ENCODE peak calls at places on chromosomes 3 and 15, in four cellular contexts. R, N, F and A are unnamed samples.

GRCh38 chr15:90004671-90005070 is 3.5 kb downstream of the ZNF710 start:
- DNase-seq in R (peak), N (peak), F (peak), A (peak)

GRCh38 chr3:181808053-181808452 is 96.3 kb downstream of the SOX2 start:
- DNase-seq in R (no peak), N (no peak), F (no peak), A (no peak)

GRCh38 chr15:90987561-90988141 is 6.7 kb downstream of the PRC1 start:
- DNase-seq in R (no peak), N (no peak), F (no peak), A (no peak)

GRCh38 chr15:39357478-39358268 is 223.2 kb upstream of the THBS1 start:
- DNase-seq in R (no peak), N (no peak), F (no peak), A (no peak)

GRCh38 chr15:74196175-74196574 is 6.4 kb downstream of the STRA6 start:
- DNase-seq in R (peak), N (peak), F (peak), A (peak)

GRCh38 chr3:133856316-133856715 is 39.4 kb downstream of the RAB6B start:
- DNase-seq in R (no peak), N (peak), F (no peak), A (no peak)

GRCh38 chr15:74520407-74520806 is 20.6 kb upstream of the ARID3B start:
- DNase-seq in R (no peak), N (no peak), F (no peak), A (no peak)

GRCh38 chr15:63805993-63806980 is 27.5 kb downstream of the HERC1 start:
- DNase-seq in R (no peak), N (peak), F (no peak), A (no peak)

GRCh38 chr3:38458796-38459498 is 5.3 kb downstream of the ACVR2B start:
- DNase-seq in R (no peak), N (peak), F (peak), A (peak)

GRCh38 chr15:41620536-41621199 is 39.5 kb upstream of the MGA start:
- DNase-seq in R (peak), N (no peak), F (no peak), A (peak)

GRCh38 chr3:33954956-33955355 is 156.5 kb downstream of the PDCD6IP start:
- DNase-seq in R (peak), N (no peak), F (no peak), A (no peak)

GRCh38 chr3:122350814-122351418 is 25.9 kb downstream of the CSTA start:
- DNase-seq in R (no peak), N (peak), F (no peak), A (no peak)

GRCh38 chr3:70516081-70516480 is 203.6 kb upstream of the MDFIC2 start:
- DNase-seq in R (no peak), N (no peak), F (no peak), A (no peak)

GRCh38 chr3:132332082-132332964 is 15.1 kb downstream of the ACP3 start:
- DNase-seq in R (no peak), N (no peak), F (no peak), A (no peak)

GRCh38 chr15:85477730-85478129 is 97.3 kb downstream of the AKAP13 start:
- DNase-seq in R (peak), N (peak), F (no peak), A (no peak)

GRCh38 chr3:118932822-118933558 is 101.7 kb downstream of the IGSF11 start:
- DNase-seq in R (no peak), N (no peak), F (peak), A (no peak)

GRCh38 chr15:99371180-99372103 is 120.2 kb downstream of the LRRC28 start:
- DNase-seq in R (no peak), N (peak), F (no peak), A (no peak)

GRCh38 chr3:151926956-151927355 is 53.5 kb downstream of the SUCNR1 start:
- DNase-seq in R (peak), N (peak), F (no peak), A (peak)

GRCh38 chr15:74535388-74536084 is 5.5 kb upstream of the ARID3B start:
- DNase-seq in R (no peak), N (peak), F (no peak), A (no peak)

GRCh38 chr3:119690043-119690656 is 12.7 kb upstream of the CFAP91 start:
- DNase-seq in R (peak), N (peak), F (no peak), A (peak)

GRCh38 chr3:71690222-71690821 is 34.9 kb downstream of the EIF4E3 start:
- DNase-seq in R (no peak), N (peak), F (no peak), A (no peak)

GRCh38 chr3:18609184-18609583 is 184.0 kb upstream of the SATB1 start:
- DNase-seq in R (no peak), N (no peak), F (no peak), A (no peak)

GRCh38 chr15:100049936-100050876 is 291.6 kb downstream of the ADAMTS17 start:
- DNase-seq in R (no peak), N (no peak), F (no peak), A (no peak)

GRCh38 chr3:151933224-151933858 is 59.9 kb downstream of the SUCNR1 start:
- DNase-seq in R (no peak), N (no peak), F (no peak), A (no peak)

GRCh38 chr15:57037548-57037947 is 119.1 kb downstream of the TCF12 start:
- DNase-seq in R (no peak), N (no peak), F (no peak), A (no peak)

GRCh38 chr3:40366203-40367162 is 20.5 kb upstream of the ENTPD3 start:
- DNase-seq in R (no peak), N (peak), F (no peak), A (no peak)

GRCh38 chr3:17577795-17578520 is 164.5 kb downstream of the TBC1D5 start:
- DNase-seq in R (no peak), N (peak), F (no peak), A (no peak)

GRCh38 chr3:155335955-155336354 is 42.5 kb upstream of the STRIT1 start:
- DNase-seq in R (no peak), N (no peak), F (no peak), A (no peak)

GRCh38 chr3:69803871-69804270 is 64.6 kb downstream of the MITF start:
- DNase-seq in R (no peak), N (peak), F (no peak), A (no peak)

GRCh38 chr3:188947401-188947982 is 224.3 kb upstream of the TPRG1 start:
- DNase-seq in R (peak), N (peak), F (peak), A (peak)

GRCh38 chr3:195911041-195911945 is 2.9 kb upstream of the TNK2 start:
- DNase-seq in R (no peak), N (no peak), F (no peak), A (no peak)

GRCh38 chr3:181712505-181713299 is 977 bp downstream of the SOX2 start:
- DNase-seq in R (peak), N (no peak), F (no peak), A (no peak)

GRCh38 chr3:168096210-168096795 is 579 bp upstream of the GOLIM4 start:
- DNase-seq in R (peak), N (peak), F (peak), A (peak)

GRCh38 chr3:141280086-141280485 is 48.5 kb downstream of the PXYLP1 start:
- DNase-seq in R (no peak), N (peak), F (no peak), A (peak)

GRCh38 chr3:179446501-179446900 is 4.8 kb downstream of the GNB4 start:
- DNase-seq in R (peak), N (peak), F (no peak), A (no peak)

DNA sequence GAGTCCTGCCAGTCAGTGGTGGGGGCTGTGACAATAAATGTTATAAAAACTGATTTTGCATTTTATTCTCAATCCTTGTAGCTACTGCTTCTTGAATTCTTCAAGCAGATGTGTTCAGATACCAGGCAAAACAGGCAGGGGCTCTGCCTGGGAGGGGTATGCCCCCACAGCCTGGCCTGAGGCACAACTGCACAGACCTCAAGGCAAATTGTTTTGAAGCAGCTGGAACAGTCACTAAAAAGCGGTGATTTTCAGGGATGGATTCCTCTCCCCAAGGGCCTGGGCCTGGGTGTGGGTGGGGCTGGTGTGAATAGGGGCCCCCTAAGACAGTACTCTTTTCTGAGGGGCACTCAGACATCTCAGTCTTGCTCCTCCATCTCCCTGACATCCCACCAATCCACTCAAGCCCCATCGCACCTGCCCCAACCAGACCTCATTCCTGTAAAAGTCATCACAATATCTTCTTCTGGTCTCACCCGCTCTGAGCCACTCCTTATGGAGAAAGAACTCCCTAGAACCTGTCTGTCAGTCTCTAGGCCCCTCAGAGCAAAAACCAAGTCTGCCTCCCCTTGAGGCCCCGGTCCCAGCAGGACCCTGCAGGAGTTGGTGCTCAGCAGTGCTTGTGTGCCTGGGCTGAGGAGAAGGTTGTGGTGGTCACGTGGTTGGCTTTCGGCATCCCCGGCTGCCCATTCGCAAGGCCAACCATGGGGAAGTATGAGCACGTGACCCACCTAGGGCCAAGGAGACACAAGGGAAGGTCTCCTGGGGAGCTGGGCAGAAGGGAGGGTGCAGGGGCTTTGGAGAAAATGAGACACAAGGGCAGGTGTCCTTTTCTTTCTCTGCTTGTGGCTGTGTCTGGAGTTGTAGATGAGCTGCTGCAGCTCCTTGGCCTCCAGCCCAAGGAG is 2.9 kb upstream of the PSTPIP1 start:
- DNase-seq in R (no peak), N (no peak), F (peak), A (no peak)
- TF ChIP-seq POLR2A in R (no peak), N (no peak), F (no peak), A (no peak)

GRCh38 chr3:4981688-4982494 is 2.7 kb downstream of the BHLHE40 start:
- DNase-seq in R (peak), N (peak), F (no peak), A (no peak)

GRCh38 chr3:4981160-4981687 is 2.0 kb downstream of the BHLHE40 start:
- DNase-seq in R (peak), N (peak), F (no peak), A (no peak)

GRCh38 chr3:4979401-4980228 is at the start of gene BHLHE40:
- DNase-seq in R (no peak), N (no peak), F (no peak), A (no peak)

GRCh38 chr3:4978966-4979400 is 254 bp upstream of the BHLHE40 start:
- DNase-seq in R (peak), N (peak), F (peak), A (peak)

GRCh38 chr3:4980229-4981159 is 1.3 kb downstream of the BHLHE40 start:
- DNase-seq in R (peak), N (peak), F (peak), A (no peak)
- TF ChIP-seq POLR2A in R (no peak), N (peak), F (peak), A (no peak)

DNA sequence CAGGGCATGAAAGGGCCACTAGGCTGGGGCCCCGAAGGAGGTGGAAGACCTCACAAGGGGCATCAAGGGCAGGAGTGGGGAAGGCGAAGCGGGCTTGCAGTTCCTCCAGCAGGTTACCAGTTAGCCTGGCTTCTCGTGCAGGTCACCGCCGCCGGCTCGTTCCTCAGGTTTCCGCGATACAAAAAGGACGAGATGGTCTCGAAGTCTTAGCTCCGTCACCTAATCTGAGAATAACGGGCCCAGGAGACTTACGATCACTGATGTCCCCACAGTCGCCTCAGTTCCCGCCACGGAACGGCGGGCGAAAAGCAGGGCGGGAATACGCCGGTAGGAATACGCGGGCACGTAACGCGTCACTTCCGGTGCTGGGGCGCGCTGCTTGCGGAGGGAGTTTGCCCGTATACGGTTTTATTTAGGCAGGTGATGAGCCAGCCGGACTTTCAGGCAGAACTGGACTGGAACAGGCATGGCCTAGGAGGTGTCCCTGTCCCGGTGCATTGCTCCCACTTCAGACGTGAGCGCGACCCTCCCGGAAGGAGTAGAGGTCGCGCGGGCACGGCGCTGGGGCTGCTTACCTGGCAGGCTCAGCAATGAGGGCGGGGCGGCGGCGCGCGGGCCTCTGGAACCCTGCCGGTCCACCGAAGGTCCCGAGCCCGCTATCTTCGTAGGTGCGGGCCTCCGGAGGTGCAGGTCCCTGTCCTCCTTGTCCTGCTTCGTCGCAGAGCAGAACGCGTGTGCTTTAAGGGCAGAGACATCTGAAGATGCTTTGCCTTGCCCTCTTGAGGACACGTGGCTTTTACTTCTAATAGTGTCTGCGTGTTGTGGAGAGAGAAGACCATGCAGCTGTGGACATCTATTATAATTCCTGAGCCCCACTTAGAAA is at the start of gene RFC4:
- DNase-seq in R (peak), N (peak), F (peak), A (peak)
- TF ChIP-seq POLR2A in R (peak), N (no peak), F (peak), A (peak)

GRCh38 chr3:111859974-111860859 is 1.2 kb downstream of the PHLDB2 start:
- DNase-seq in R (peak), N (peak), F (peak), A (peak)

GRCh38 chr3:111858641-111859040 is 424 bp upstream of the PHLDB2 start:
- DNase-seq in R (no peak), N (no peak), F (no peak), A (no peak)

GRCh38 chr3:111861396-111861795 is 2.3 kb downstream of the PHLDB2 start:
- DNase-seq in R (no peak), N (no peak), F (no peak), A (no peak)

GRCh38 chr3:111857474-111857873 is 1.6 kb upstream of the PHLDB2 start:
- DNase-seq in R (no peak), N (no peak), F (no peak), A (no peak)

DNA sequence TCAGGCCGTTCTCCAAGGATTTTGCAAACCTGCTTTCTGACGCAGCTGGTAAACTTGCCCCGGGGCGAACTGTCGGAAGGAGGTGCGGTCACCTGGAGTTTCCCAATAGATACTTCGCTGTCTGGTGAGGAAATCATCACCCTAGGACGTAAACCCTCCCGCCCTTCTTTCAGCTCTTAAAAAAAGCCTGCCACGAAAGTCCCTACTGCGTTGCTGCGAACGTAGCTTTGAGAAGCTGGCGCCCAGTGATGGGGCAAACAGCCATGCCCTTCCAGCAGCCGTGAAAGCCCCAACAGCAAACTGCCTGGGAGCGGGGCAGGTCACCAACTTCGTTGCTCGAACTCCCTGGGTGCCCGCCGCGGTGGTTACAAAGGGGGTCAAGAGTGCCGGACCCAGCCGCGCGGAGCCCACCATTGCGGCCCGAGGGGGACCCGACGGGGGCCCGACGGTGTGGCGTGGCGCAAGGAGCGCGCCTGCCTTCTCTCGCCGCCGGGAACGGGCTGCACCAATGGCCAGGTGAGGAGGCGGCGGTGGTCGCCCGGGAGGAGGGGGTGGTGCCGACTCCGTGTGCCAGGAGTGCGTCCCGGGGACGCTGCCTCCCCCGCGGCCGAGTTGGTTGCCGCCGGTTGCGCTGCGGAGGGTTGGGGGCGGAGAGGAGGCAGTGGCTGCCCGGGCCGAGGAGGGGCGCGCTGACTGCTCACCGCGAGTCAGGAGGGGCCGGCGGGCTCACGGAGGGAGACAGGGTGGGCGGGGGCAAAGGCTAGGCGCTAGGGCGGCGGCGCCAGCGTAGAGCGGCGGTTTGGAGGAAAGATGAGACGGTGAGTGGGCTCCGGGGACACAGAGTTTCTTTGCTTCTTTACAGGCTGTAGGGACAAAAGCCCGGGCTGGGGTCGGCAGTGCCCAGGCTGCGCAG is at the start of gene PHLDB2:
- DNase-seq in R (peak), N (peak), F (peak), A (peak)
- TF ChIP-seq POLR2A in R (peak), N (peak), F (peak), A (peak)

DNA sequence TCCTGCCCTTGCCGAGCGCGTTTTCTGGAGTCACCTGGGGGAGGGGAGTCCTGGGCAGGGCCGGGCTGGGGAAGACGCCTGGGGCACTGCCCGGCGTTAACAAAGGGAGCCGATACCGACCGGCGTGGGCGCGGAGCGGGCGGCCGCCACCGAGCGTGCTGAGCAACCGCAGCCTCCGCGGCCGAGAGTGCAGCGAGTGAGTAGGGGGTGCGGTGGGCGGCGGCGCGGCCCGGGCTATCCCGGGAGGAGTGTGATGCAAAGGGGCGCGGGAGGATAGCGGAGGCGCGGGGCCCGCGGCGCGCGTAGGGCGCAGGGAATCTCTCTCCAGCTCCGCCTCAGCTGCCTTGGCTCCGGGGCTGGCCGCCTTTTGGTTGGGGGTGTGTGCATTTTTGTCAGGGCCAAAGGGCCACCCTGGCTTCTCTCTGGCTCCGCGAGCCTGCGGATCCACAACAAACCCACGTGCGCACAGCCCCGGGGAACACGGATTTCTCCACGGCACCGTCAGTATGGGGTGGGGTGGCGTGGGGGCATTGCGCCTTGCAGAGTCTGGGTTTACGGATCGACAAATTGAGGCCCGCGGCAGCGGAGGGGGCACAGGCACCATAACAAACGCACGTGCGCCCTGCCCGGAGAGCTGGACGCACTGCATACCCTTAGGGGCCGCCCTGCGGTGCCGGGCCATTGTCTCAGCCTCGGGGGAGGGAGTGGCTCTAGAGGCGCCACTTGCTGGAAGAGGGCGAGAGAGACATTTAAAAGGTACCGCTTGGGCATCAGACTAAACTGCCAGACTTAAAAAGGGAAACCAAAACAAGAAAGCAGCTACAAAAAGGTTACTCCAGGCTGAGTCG is 537 bp downstream of the ST6GAL1 start:
- DNase-seq in R (peak), N (peak), F (peak), A (peak)
- TF ChIP-seq POLR2A in R (no peak), N (no peak), F (no peak), A (no peak)

GRCh38 chr3:140022061-140022781 is 87.2 kb downstream of the CLSTN2 start:
- DNase-seq in R (no peak), N (no peak), F (no peak), A (no peak)

GRCh38 chr3:140019946-140020345 is 85.0 kb downstream of the CLSTN2 start:
- DNase-seq in R (no peak), N (no peak), F (no peak), A (no peak)

GRCh38 chr3:140023616-140024530 is 88.9 kb downstream of the CLSTN2 start:
- DNase-seq in R (no peak), N (no peak), F (no peak), A (no peak)

GRCh38 chr3:140018556-140018955 is 83.6 kb downstream of the CLSTN2 start:
- DNase-seq in R (no peak), N (no peak), F (no peak), A (no peak)

GRCh38 chr3:140021269-140021668 is 86.3 kb downstream of the CLSTN2 start:
- DNase-seq in R (no peak), N (no peak), F (no peak), A (no peak)
- TF ChIP-seq POLR2A in R (no peak), N (no peak), F (no peak), A (no peak)